ENCODE peak calls at places on chromosomes 7 and 10, in nine cellular contexts. X is right lobe of liver, F is cardiac muscle cell, V is GM20000, G is progenitor cell of endocrine pancreas, K is psoas muscle, Z is adrenal gland, R is AG09319, C is Peyer's patch. Y is an unnamed sample.

GRCh38 chr7:129989466-129989865 is 36.7 kb upstream of the UBE2H start:
- DNase-seq in X (no peak), F (no peak), V (peak), G (no peak), K (no peak), Z (no peak), R (no peak), C (no peak), Y (no peak)

GRCh38 chr10:91077549-91078017 is 142.9 kb upstream of the PCGF5 start:
- DNase-seq in X (peak), F (peak), V (no peak), G (no peak), K (peak), Z (peak), R (no peak), C (peak), Y (no peak)

GRCh38 chr10:80487791-80488538 is 33.9 kb downstream of the TSPAN14 start:
- DNase-seq in X (peak), F (no peak), V (no peak), G (no peak), K (no peak), Z (peak), R (no peak), C (peak), Y (no peak)

GRCh38 chr10:58951750-58952149 is 224.7 kb upstream of the PHYHIPL start:
- DNase-seq in X (no peak), F (no peak), V (no peak), G (no peak), K (no peak), Z (no peak), R (peak), C (no peak), Y (no peak)

GRCh38 chr10:70758757-70759514 is 26.2 kb downstream of the TBATA start:
- DNase-seq in X (peak), F (peak), V (peak), G (peak), K (peak), Z (peak), R (peak), C (peak), Y (peak)

GRCh38 chr7:143890558-143890957 is 11.4 kb downstream of the TCAF1 start:
- DNase-seq in X (no peak), F (no peak), V (no peak), G (no peak), K (no peak), Z (no peak), R (no peak), C (no peak), Y (no peak)

GRCh38 chr10:100808851-100809250 is 63.5 kb downstream of the PAX2 start:
- DNase-seq in X (no peak), F (no peak), V (no peak), G (no peak), K (no peak), Z (no peak), R (no peak), C (no peak), Y (no peak)

GRCh38 chr10:7417103-7417623 is 6.3 kb upstream of the SFMBT2 start:
- DNase-seq in X (no peak), F (no peak), V (no peak), G (no peak), K (no peak), Z (no peak), R (no peak), C (no peak), Y (no peak)

GRCh38 chr10:116720241-116721047 is 21.9 kb downstream of the HSPA12A start:
- DNase-seq in X (peak), F (no peak), V (no peak), G (no peak), K (no peak), Z (peak), R (no peak), C (no peak), Y (no peak)

GRCh38 chr10:1782841-1783240 is 45.5 kb upstream of the ADARB2 start:
- DNase-seq in X (no peak), F (no peak), V (no peak), G (no peak), K (no peak), Z (no peak), R (no peak), C (no peak), Y (no peak)

GRCh38 chr10:69573056-69573806 is at the start of gene NEUROG3:
- DNase-seq in X (no peak), F (no peak), V (peak), G (no peak), K (peak), Z (no peak), R (no peak), C (no peak), Y (no peak)

GRCh38 chr7:46811529-46811928 is 770.4 kb downstream of the TNS3 start:
- DNase-seq in X (no peak), F (no peak), V (no peak), G (no peak), K (peak), Z (peak), R (peak), C (no peak), Y (peak)

GRCh38 chr10:112756118-112756512 is 193.9 kb upstream of the TCF7L2 start:
- DNase-seq in X (no peak), F (no peak), V (no peak), G (no peak), K (no peak), Z (no peak), R (no peak), C (peak), Y (no peak)

GRCh38 chr10:124152781-124153600 is 59.6 kb upstream of the CHST15 start:
- DNase-seq in X (peak), F (no peak), V (peak), G (no peak), K (peak), Z (peak), R (no peak), C (peak), Y (peak)

GRCh38 chr7:53383131-53383530 is 347.7 kb downstream of the POM121L12 start:
- DNase-seq in X (no peak), F (no peak), V (no peak), G (no peak), K (no peak), Z (no peak), R (no peak), C (no peak), Y (peak)

GRCh38 chr7:122306320-122307227 is 2.0 kb upstream of the FEZF1 start:
- DNase-seq in X (no peak), F (no peak), V (no peak), G (no peak), K (no peak), Z (no peak), R (no peak), C (no peak), Y (no peak)

GRCh38 chr10:60901561-60902235 is 42.3 kb downstream of the RHOBTB1 start:
- DNase-seq in X (peak), F (no peak), V (no peak), G (no peak), K (peak), Z (peak), R (no peak), C (no peak), Y (no peak)

GRCh38 chr7:27723086-27723485 is 16.9 kb upstream of the TAX1BP1 start:
- DNase-seq in X (peak), F (no peak), V (no peak), G (no peak), K (no peak), Z (no peak), R (no peak), C (no peak), Y (peak)
- TF ChIP-seq CTCF in X (no peak), F (no peak), V (no peak), G (no peak), K (peak), Z (peak), R (peak), C (no peak), Y (peak)

DNA sequence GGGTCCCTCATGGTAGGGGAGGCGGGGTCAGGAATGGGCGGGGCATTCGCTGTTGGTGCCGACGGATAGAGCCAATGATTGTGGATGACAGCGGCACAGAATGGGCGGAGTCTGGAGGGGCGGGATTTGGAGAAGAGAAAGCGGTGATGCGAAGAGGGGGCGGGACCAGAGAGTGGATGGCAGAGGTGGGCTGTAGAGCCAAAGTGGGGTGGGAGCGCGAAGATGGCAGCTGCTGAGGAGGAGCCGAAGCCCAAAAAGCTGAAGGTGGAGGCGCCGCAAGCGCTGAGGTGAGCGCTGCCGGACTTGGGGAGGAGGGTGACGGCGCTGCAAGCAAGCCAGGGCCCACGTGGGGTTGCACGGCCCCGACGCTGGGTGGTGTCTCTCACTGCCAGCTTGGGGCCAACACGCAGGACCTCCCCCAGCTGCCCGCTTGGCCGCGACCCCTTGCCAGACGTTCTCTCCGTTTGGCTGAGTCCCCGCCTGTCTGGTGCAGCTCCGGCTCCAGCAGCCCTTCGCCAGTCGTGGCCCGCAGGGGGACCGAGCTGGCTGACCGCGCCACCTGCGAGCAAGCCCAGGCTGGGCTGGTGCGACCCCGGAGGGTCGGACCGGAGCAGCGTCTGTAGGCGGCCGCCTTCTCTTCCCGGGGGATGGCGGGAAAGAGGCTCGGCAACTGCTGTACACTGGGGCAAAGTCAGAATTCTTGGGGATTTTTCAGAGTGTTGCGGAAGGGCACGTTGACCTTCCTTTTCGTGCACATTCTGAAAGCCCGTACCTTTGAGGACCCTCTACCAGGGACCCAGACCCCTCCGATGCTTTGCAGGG is at the start of gene ADK:
- DNase-seq in X (peak), F (peak), V (peak), G (peak), K (peak), Z (peak), R (peak), C (peak), Y (peak)
- TF ChIP-seq CTCF in X (no peak), F (peak), V (peak), G (peak), K (peak), Z (peak), R (peak), C (peak), Y (peak)

GRCh38 chr7:3309140-3309539 is 8.1 kb downstream of the SDK1 start:
- DNase-seq in X (no peak), F (no peak), V (no peak), G (no peak), K (no peak), Z (no peak), R (no peak), C (no peak), Y (peak)
- TF ChIP-seq CTCF in X (no peak), F (no peak), V (no peak), G (no peak), K (no peak), Z (no peak), R (no peak), C (no peak), Y (no peak)

GRCh38 chr7:34281260-34281659 is 375.9 kb downstream of the BMPER start:
- DNase-seq in X (no peak), F (no peak), V (no peak), G (no peak), K (no peak), Z (no peak), R (no peak), C (no peak), Y (peak)
- TF ChIP-seq CTCF in X (no peak), F (no peak), V (no peak), G (no peak), K (no peak), Z (no peak), R (no peak), C (no peak), Y (no peak)

Y was measured in RWPE1.